ENCODE peak calls at places on chromosomes 2 and 18, in seven cellular contexts. H is breast epithelium, I is adrenal gland, A is right lobe of liver, Y is sigmoid colon, X is heart left ventricle, S is HepG2. U is an unnamed sample.

GRCh38 chr18:62334110-62334509 is 9.0 kb downstream of the TNFRSF11A start:
- DNase-seq in H (no peak), I (no peak), A (no peak), Y (no peak), X (no peak), S (no peak), U (peak; percentile 75)

GRCh38 chr2:108701208-108701607 is 18.1 kb upstream of the RANBP2 start:
- DNase-seq in H (no peak), I (peak; percentile 43), A (no peak), Y (no peak), X (no peak), S (no peak), U (no peak)

GRCh38 chr18:45167109-45167551 is 448.1 kb upstream of the SLC14A2 start:
- DNase-seq in H (no peak), I (no peak), A (no peak), Y (no peak), X (no peak), S (no peak), U (no peak)

GRCh38 chr18:33184178-33184577 is 256.3 kb downstream of the CCDC178 start:
- DNase-seq in H (no peak), I (no peak), A (no peak), Y (no peak), X (no peak), S (no peak), U (no peak)

GRCh38 chr18:31603335-31603734 is 11.7 kb downstream of the TTR start:
- DNase-seq in H (no peak), I (no peak), A (no peak), Y (no peak), X (no peak), S (no peak), U (no peak)

GRCh38 chr2:108260773-108261172 is 21.0 kb downstream of the SULT1C3 start:
- DNase-seq in H (no peak), I (no peak), A (no peak), Y (no peak), X (no peak), S (no peak), U (no peak)

GRCh38 chr2:72765997-72766609 is 59.7 kb downstream of the EXOC6B start:
- DNase-seq in H (no peak), I (no peak), A (no peak), Y (no peak), X (no peak), S (no peak), U (no peak)

GRCh38 chr2:10785260-10785659 is 27.3 kb downstream of the PDIA6 start:
- DNase-seq in H (peak; percentile 12), I (no peak), A (no peak), Y (peak; percentile 76), X (peak; percentile 64), S (no peak), U (no peak)

GRCh38 chr18:39751161-39751560 is 2185.6 kb upstream of the CELF4 start:
- DNase-seq in H (no peak), I (no peak), A (no peak), Y (no peak), X (no peak), S (no peak), U (no peak)

GRCh38 chr2:226733189-226733858 is 66.3 kb downstream of the IRS1 start:
- DNase-seq in H (no peak), I (no peak), A (peak; percentile 72), Y (no peak), X (no peak), S (peak; percentile 98), U (no peak)

GRCh38 chr2:226728996-226729395 is 70.6 kb downstream of the IRS1 start:
- DNase-seq in H (no peak), I (no peak), A (no peak), Y (no peak), X (no peak), S (no peak), U (no peak)

GRCh38 chr2:226727251-226727650 is 72.4 kb downstream of the IRS1 start:
- DNase-seq in H (no peak), I (no peak), A (no peak), Y (no peak), X (no peak), S (no peak), U (no peak)

GRCh38 chr2:226732478-226733188 is 67.0 kb downstream of the IRS1 start:
- DNase-seq in H (no peak), I (no peak), A (no peak), Y (no peak), X (no peak), S (peak; percentile 65), U (no peak)

GRCh38 chr2:226730487-226730886 is 69.1 kb downstream of the IRS1 start:
- DNase-seq in H (no peak), I (peak; percentile 55), A (peak; percentile 56), Y (no peak), X (peak; percentile 36), S (peak; percentile 22), U (no peak)
- TF ChIP-seq CTCF in H (no peak), I (no peak), A (peak; percentile 30), Y (no peak), X (peak; percentile 27), S (no peak), U (peak; percentile 21)

GRCh38 chr2:203534486-203535077 is 519 bp downstream of the RAPH1 start:
- DNase-seq in H (no peak), I (peak; percentile 38), A (peak; percentile 62), Y (peak; percentile 72), X (peak; percentile 48), S (peak; percentile 12), U (peak; percentile 50)

GRCh38 chr2:203535784-203536590 is 886 bp upstream of the RAPH1 start:
- DNase-seq in H (no peak), I (no peak), A (no peak), Y (no peak), X (no peak), S (no peak), U (no peak)

GRCh38 chr2:203533696-203534471 is 1.2 kb downstream of the RAPH1 start:
- DNase-seq in H (no peak), I (no peak), A (no peak), Y (no peak), X (no peak), S (no peak), U (no peak)

GRCh38 chr2:203532957-203533695 is 2.0 kb downstream of the RAPH1 start:
- DNase-seq in H (no peak), I (peak; percentile 37), A (peak; percentile 74), Y (no peak), X (peak; percentile 28), S (peak; percentile 51), U (no peak)

DNA sequence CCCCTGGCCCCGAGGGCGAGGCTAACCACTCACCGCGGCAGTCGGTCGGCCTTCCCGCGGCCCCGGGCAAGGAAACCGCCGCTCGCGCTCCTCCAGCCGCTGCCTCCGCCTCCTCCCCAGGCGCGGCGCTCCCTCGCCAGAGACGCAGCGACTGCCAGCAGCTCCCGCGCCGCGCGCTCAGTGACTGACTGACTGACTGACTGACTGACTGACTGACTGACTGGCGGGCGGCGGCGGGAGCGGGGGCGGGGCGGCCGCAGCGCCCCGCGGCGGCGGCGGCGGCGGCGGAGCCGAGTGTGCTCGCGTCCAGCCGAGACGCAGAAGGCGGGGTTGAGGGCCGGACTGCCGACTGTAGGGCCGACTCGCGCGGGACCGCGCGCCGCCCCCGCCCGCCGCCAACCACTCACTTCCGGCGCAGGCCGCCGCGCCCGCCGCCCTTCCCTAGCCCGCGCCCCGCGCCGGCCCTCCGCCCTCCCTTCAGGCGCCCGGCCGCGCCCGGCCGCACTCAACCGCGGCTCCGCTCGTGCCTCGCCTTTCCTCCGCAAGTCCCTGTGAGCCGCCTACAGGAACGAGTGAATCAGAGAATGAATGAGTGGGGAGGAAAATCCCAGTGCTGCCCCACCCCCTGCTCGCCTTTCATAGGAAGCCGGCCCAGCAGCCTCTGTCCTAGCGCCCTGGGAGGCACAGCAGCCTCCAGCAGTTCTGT is at the start of gene RAPH1:
- DNase-seq in H (peak; percentile 62), I (peak; percentile 83), A (peak; percentile 93), Y (peak; percentile 91), X (peak; percentile 94), S (peak; percentile 75), U (peak; percentile 90)
- TF ChIP-seq POLR2A in H (no peak), I (peak; percentile 73), A (peak; percentile 93), Y (no peak), X (peak; percentile 37), S (peak; percentile 79), U (peak; percentile 89)

DNA sequence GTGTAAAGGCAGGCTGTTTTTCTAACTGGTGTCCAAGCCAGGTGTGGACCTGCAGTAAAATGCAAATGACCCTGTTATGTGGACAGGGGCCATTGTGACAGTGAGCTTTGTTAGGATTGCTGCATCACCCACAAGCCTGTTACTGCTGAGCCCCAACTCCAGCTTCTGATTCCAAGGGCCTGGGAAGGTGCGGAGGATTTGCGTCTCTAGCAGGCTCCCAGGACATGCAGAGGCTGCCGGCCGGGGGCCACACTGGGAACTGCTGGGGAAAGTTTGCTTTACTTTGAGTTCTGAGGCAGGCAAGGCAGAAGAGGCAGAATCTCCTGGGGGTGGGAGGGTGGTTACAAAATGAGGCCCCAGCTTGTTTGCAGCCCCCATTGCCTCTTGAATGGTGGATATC is 164.1 kb downstream of the GLI2 start:
- DNase-seq in H (no peak), I (no peak), A (no peak), Y (no peak), X (no peak), S (no peak), U (no peak)
- TF ChIP-seq CTCF in H (no peak), I (no peak), A (no peak), Y (no peak), X (no peak), S (no peak), U (no peak)

DNA sequence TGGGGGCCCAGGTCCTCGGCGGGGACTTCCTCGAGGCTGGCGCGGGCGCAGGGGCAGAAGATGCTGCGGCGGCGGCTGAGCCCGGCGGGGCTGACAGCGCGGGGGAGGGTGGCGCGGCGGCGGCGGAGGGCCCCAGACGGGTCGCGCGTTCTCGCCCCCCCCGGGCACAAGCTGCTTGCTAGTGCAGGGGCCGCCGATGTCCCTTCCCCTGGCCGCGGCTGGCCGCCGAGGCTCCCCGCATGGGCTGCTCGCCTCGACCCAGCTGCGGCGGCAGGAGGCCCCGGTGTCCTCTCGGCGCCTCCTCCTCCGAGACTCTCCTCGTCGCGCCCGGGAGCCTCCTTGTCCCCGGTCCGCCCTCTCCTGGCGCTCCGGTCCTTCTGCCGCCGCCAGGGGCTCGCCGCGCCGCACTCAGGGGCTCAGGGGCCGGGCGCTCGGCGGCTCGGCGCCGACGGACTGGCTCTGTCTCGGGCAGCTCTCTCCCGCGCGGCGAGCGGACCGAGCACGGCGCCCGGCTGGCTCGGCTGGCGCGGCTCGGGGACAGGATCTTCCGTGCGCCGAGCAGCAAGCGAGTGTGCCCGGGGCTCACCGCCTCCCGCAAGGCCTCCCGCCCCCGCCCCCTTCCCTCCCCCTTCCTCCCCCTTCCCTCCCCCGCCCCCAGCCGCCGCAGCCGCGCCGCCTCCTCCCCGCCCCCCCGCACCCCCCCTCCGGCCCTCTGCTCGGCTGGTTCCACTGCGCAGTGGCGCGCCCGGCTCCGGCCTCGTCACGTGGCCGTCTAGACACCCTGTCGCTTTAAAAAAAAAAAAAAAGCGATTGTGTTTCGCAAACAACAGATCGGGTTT is 902 bp upstream of the SMAD7 start:
- DNase-seq in H (peak; percentile 87), I (peak; percentile 90), A (peak; percentile 89), Y (peak; percentile 95), X (peak; percentile 95), S (peak; percentile 82), U (peak; percentile 85)
- TF ChIP-seq POLR2A in H (no peak), I (peak; percentile 84), A (peak; percentile 88), Y (peak; percentile 15), X (peak; percentile 87), S (no peak), U (peak; percentile 93)

U was measured in Peyer's patch.